ENCODE peak calls at places on chromosomes 16 and 17, in ten cellular contexts. One of them, this sample, is unnamed.

GRCh38 chr16:84884311-84885023 is 64.7 kb downstream of the CRISPLD2 start:
- DNase-seq in WTC11: peak; percentile 41
- DNase-seq in lung: no peak
- DNase-seq in activated gamma-delta T cell treated with Interleukin-2 at 50 U/mL for 16 hours: no peak
- DNase-seq in left colon: no peak
- DNase-seq in anterior cingulate cortex: no peak
- DNase-seq in hepatic stellate cell: no peak
- DNase-seq in NCI-H187: no peak
- DNase-seq in activated CD4-positive, CD25-positive, alpha-beta regulatory T cell: no peak
- DNase-seq in H54: no peak
- DNase-seq in this sample: peak; percentile 41

GRCh38 chr17:601462-602303 is 113.0 kb downstream of the VPS53 start:
- DNase-seq in hepatic stellate cell: peak; percentile 32
- DNase-seq in lung: no peak
- DNase-seq in left colon: peak; percentile 19
- DNase-seq in activated CD4-positive, CD25-positive, alpha-beta regulatory T cell: no peak
- DNase-seq in WTC11: no peak
- DNase-seq in anterior cingulate cortex: no peak
- DNase-seq in H54: no peak
- DNase-seq in activated gamma-delta T cell treated with Interleukin-2 at 50 U/mL for 16 hours: no peak
- DNase-seq in NCI-H187: no peak
- DNase-seq in this sample: no peak

GRCh38 chr16:8730335-8730915 is 56.0 kb downstream of the ABAT start:
- DNase-seq in NCI-H187: no peak
- DNase-seq in H54: no peak
- DNase-seq in left colon: no peak
- DNase-seq in activated gamma-delta T cell treated with Interleukin-2 at 50 U/mL for 16 hours: no peak
- DNase-seq in activated CD4-positive, CD25-positive, alpha-beta regulatory T cell: no peak
- DNase-seq in anterior cingulate cortex: no peak
- DNase-seq in lung: no peak
- DNase-seq in hepatic stellate cell: no peak
- DNase-seq in WTC11: no peak
- DNase-seq in this sample: no peak

GRCh38 chr17:55444471-55445441 is 23.1 kb upstream of the MMD start:
- DNase-seq in lung: no peak
- DNase-seq in H54: no peak
- DNase-seq in activated CD4-positive, CD25-positive, alpha-beta regulatory T cell: no peak
- DNase-seq in hepatic stellate cell: peak; percentile 40
- DNase-seq in anterior cingulate cortex: no peak
- DNase-seq in activated gamma-delta T cell treated with Interleukin-2 at 50 U/mL for 16 hours: no peak
- DNase-seq in left colon: no peak
- DNase-seq in NCI-H187: no peak
- DNase-seq in WTC11: no peak
- DNase-seq in this sample: no peak

GRCh38 chr16:85914423-85914794 is 15.4 kb downstream of the IRF8 start:
- DNase-seq in anterior cingulate cortex: no peak
- DNase-seq in left colon: no peak
- DNase-seq in lung: no peak
- DNase-seq in WTC11: no peak
- DNase-seq in activated CD4-positive, CD25-positive, alpha-beta regulatory T cell: no peak
- DNase-seq in activated gamma-delta T cell treated with Interleukin-2 at 50 U/mL for 16 hours: no peak
- DNase-seq in H54: no peak
- DNase-seq in hepatic stellate cell: no peak
- DNase-seq in NCI-H187: no peak
- DNase-seq in this sample: no peak

GRCh38 chr17:30961213-30962188 is 9.3 kb upstream of the RNF135 start:
- DNase-seq in H54: no peak
- DNase-seq in anterior cingulate cortex: no peak
- DNase-seq in NCI-H187: no peak
- DNase-seq in activated gamma-delta T cell treated with Interleukin-2 at 50 U/mL for 16 hours: no peak
- DNase-seq in activated CD4-positive, CD25-positive, alpha-beta regulatory T cell: no peak
- DNase-seq in left colon: no peak
- DNase-seq in hepatic stellate cell: no peak
- DNase-seq in lung: no peak
- DNase-seq in WTC11: no peak
- DNase-seq in this sample: no peak

GRCh38 chr17:77320046-77320445 is 179.3 kb downstream of the SEC14L1 start:
- DNase-seq in H54: no peak
- DNase-seq in left colon: peak; percentile 33
- DNase-seq in WTC11: peak; percentile 6
- DNase-seq in anterior cingulate cortex: no peak
- DNase-seq in NCI-H187: no peak
- DNase-seq in hepatic stellate cell: no peak
- DNase-seq in lung: no peak
- DNase-seq in activated gamma-delta T cell treated with Interleukin-2 at 50 U/mL for 16 hours: no peak
- DNase-seq in activated CD4-positive, CD25-positive, alpha-beta regulatory T cell: no peak
- DNase-seq in this sample: no peak

GRCh38 chr17:7060165-7060890 is 16.4 kb upstream of the SLC16A11 start:
- DNase-seq in anterior cingulate cortex: no peak
- DNase-seq in activated CD4-positive, CD25-positive, alpha-beta regulatory T cell: no peak
- DNase-seq in left colon: no peak
- DNase-seq in H54: peak; percentile 76
- DNase-seq in WTC11: no peak
- DNase-seq in lung: no peak
- DNase-seq in hepatic stellate cell: no peak
- DNase-seq in NCI-H187: no peak
- DNase-seq in activated gamma-delta T cell treated with Interleukin-2 at 50 U/mL for 16 hours: no peak
- DNase-seq in this sample: no peak

GRCh38 chr16:84893849-84894599 is 74.2 kb downstream of the CRISPLD2 start:
- DNase-seq in hepatic stellate cell: no peak
- DNase-seq in lung: no peak
- DNase-seq in activated gamma-delta T cell treated with Interleukin-2 at 50 U/mL for 16 hours: no peak
- DNase-seq in left colon: no peak
- DNase-seq in H54: no peak
- DNase-seq in anterior cingulate cortex: no peak
- DNase-seq in WTC11: no peak
- DNase-seq in activated CD4-positive, CD25-positive, alpha-beta regulatory T cell: no peak
- DNase-seq in NCI-H187: no peak
- DNase-seq in this sample: no peak

GRCh38 chr17:34720760-34721159 is 141.4 kb downstream of the TMEM132E start:
- DNase-seq in activated CD4-positive, CD25-positive, alpha-beta regulatory T cell: no peak
- DNase-seq in anterior cingulate cortex: no peak
- DNase-seq in H54: peak; percentile 43
- DNase-seq in NCI-H187: no peak
- DNase-seq in lung: no peak
- DNase-seq in WTC11: no peak
- DNase-seq in hepatic stellate cell: no peak
- DNase-seq in activated gamma-delta T cell treated with Interleukin-2 at 50 U/mL for 16 hours: no peak
- DNase-seq in left colon: no peak
- DNase-seq in this sample: no peak

GRCh38 chr16:30377812-30378235 is 3.2 kb downstream of the MYL11 start:
- DNase-seq in WTC11: peak; percentile 89
- DNase-seq in NCI-H187: peak; percentile 39
- DNase-seq in lung: peak; percentile 96
- DNase-seq in anterior cingulate cortex: peak; percentile 86
- DNase-seq in left colon: peak; percentile 95
- DNase-seq in activated gamma-delta T cell treated with Interleukin-2 at 50 U/mL for 16 hours: peak; percentile 89
- DNase-seq in H54: peak; percentile 72
- DNase-seq in activated CD4-positive, CD25-positive, alpha-beta regulatory T cell: peak; percentile 82
- DNase-seq in hepatic stellate cell: peak; percentile 82
- DNase-seq in this sample: peak; percentile 87

GRCh38 chr17:44587339-44587738 is 30.1 kb downstream of the FZD2 start:
- DNase-seq in anterior cingulate cortex: no peak
- DNase-seq in WTC11: no peak
- DNase-seq in H54: peak; percentile 93
- DNase-seq in activated gamma-delta T cell treated with Interleukin-2 at 50 U/mL for 16 hours: no peak
- DNase-seq in left colon: no peak
- DNase-seq in NCI-H187: no peak
- DNase-seq in activated CD4-positive, CD25-positive, alpha-beta regulatory T cell: no peak
- DNase-seq in hepatic stellate cell: peak; percentile 90
- DNase-seq in lung: peak; percentile 57
- DNase-seq in this sample: no peak

GRCh38 chr17:63819131-63819530 is 8.1 kb upstream of the PSMC5 start:
- DNase-seq in H54: no peak
- DNase-seq in hepatic stellate cell: no peak
- DNase-seq in NCI-H187: no peak
- DNase-seq in activated gamma-delta T cell treated with Interleukin-2 at 50 U/mL for 16 hours: no peak
- DNase-seq in left colon: no peak
- DNase-seq in WTC11: no peak
- DNase-seq in anterior cingulate cortex: no peak
- DNase-seq in lung: no peak
- DNase-seq in activated CD4-positive, CD25-positive, alpha-beta regulatory T cell: no peak
- DNase-seq in this sample: no peak

GRCh38 chr16:48132696-48133095 is 23.1 kb downstream of the ABCC12 start:
- DNase-seq in activated CD4-positive, CD25-positive, alpha-beta regulatory T cell: no peak
- DNase-seq in WTC11: no peak
- DNase-seq in lung: no peak
- DNase-seq in activated gamma-delta T cell treated with Interleukin-2 at 50 U/mL for 16 hours: no peak
- DNase-seq in left colon: no peak
- DNase-seq in hepatic stellate cell: no peak
- DNase-seq in NCI-H187: no peak
- DNase-seq in anterior cingulate cortex: no peak
- DNase-seq in H54: no peak
- DNase-seq in this sample: no peak

GRCh38 chr16:86594712-86595111 is 16.4 kb downstream of the FOXL1 start:
- DNase-seq in activated gamma-delta T cell treated with Interleukin-2 at 50 U/mL for 16 hours: no peak
- DNase-seq in lung: no peak
- DNase-seq in left colon: no peak
- DNase-seq in NCI-H187: no peak
- DNase-seq in anterior cingulate cortex: no peak
- DNase-seq in WTC11: no peak
- DNase-seq in activated CD4-positive, CD25-positive, alpha-beta regulatory T cell: no peak
- DNase-seq in H54: no peak
- DNase-seq in hepatic stellate cell: no peak
- DNase-seq in this sample: no peak

GRCh38 chr17:70139449-70139993 is 29.8 kb upstream of the KCNJ2 start:
- DNase-seq in anterior cingulate cortex: no peak
- DNase-seq in WTC11: no peak
- DNase-seq in hepatic stellate cell: no peak
- DNase-seq in NCI-H187: no peak
- DNase-seq in left colon: no peak
- DNase-seq in lung: no peak
- DNase-seq in activated CD4-positive, CD25-positive, alpha-beta regulatory T cell: no peak
- DNase-seq in H54: no peak
- DNase-seq in activated gamma-delta T cell treated with Interleukin-2 at 50 U/mL for 16 hours: no peak
- DNase-seq in this sample: no peak

GRCh38 chr16:68355447-68356248 is 44.8 kb downstream of the PRMT7 start:
- DNase-seq in anterior cingulate cortex: no peak
- DNase-seq in WTC11: peak; percentile 61
- DNase-seq in left colon: no peak
- DNase-seq in NCI-H187: no peak
- DNase-seq in activated CD4-positive, CD25-positive, alpha-beta regulatory T cell: no peak
- DNase-seq in lung: no peak
- DNase-seq in H54: no peak
- DNase-seq in activated gamma-delta T cell treated with Interleukin-2 at 50 U/mL for 16 hours: no peak
- DNase-seq in hepatic stellate cell: no peak
- DNase-seq in this sample: no peak

GRCh38 chr17:8382052-8382879 is 727 bp downstream of the RPL26 start:
- DNase-seq in lung: no peak
- DNase-seq in NCI-H187: no peak
- DNase-seq in activated gamma-delta T cell treated with Interleukin-2 at 50 U/mL for 16 hours: no peak
- DNase-seq in H54: no peak
- DNase-seq in activated CD4-positive, CD25-positive, alpha-beta regulatory T cell: no peak
- DNase-seq in WTC11: no peak
- DNase-seq in hepatic stellate cell: no peak
- DNase-seq in left colon: no peak
- DNase-seq in anterior cingulate cortex: no peak
- DNase-seq in this sample: no peak

GRCh38 chr16:12025926-12026325 is 49.4 kb downstream of the SNX29 start:
- DNase-seq in lung: no peak
- DNase-seq in WTC11: no peak
- DNase-seq in H54: no peak
- DNase-seq in activated CD4-positive, CD25-positive, alpha-beta regulatory T cell: no peak
- DNase-seq in anterior cingulate cortex: no peak
- DNase-seq in left colon: no peak
- DNase-seq in hepatic stellate cell: no peak
- DNase-seq in NCI-H187: no peak
- DNase-seq in activated gamma-delta T cell treated with Interleukin-2 at 50 U/mL for 16 hours: no peak
- DNase-seq in this sample: no peak

GRCh38 chr16:10979717-10980601 is 35.6 kb downstream of the CLEC16A start:
- DNase-seq in H54: no peak
- DNase-seq in activated gamma-delta T cell treated with Interleukin-2 at 50 U/mL for 16 hours: no peak
- DNase-seq in activated CD4-positive, CD25-positive, alpha-beta regulatory T cell: no peak
- DNase-seq in WTC11: peak; percentile 34
- DNase-seq in hepatic stellate cell: no peak
- DNase-seq in lung: peak; percentile 64
- DNase-seq in NCI-H187: no peak
- DNase-seq in left colon: no peak
- DNase-seq in anterior cingulate cortex: peak; percentile 67
- DNase-seq in this sample: no peak

GRCh38 chr16:76955629-76956028 is 235.4 kb upstream of the MON1B start:
- DNase-seq in activated CD4-positive, CD25-positive, alpha-beta regulatory T cell: no peak
- DNase-seq in H54: no peak
- DNase-seq in hepatic stellate cell: no peak
- DNase-seq in WTC11: no peak
- DNase-seq in left colon: no peak
- DNase-seq in lung: no peak
- DNase-seq in activated gamma-delta T cell treated with Interleukin-2 at 50 U/mL for 16 hours: no peak
- DNase-seq in anterior cingulate cortex: no peak
- DNase-seq in NCI-H187: no peak
- DNase-seq in this sample: no peak

GRCh38 chr17:37137070-37137610 is 188.4 kb downstream of the AATF start:
- DNase-seq in WTC11: no peak
- DNase-seq in NCI-H187: no peak
- DNase-seq in left colon: no peak
- DNase-seq in anterior cingulate cortex: no peak
- DNase-seq in H54: no peak
- DNase-seq in lung: no peak
- DNase-seq in activated CD4-positive, CD25-positive, alpha-beta regulatory T cell: no peak
- DNase-seq in activated gamma-delta T cell treated with Interleukin-2 at 50 U/mL for 16 hours: no peak
- DNase-seq in hepatic stellate cell: no peak
- DNase-seq in this sample: no peak

GRCh38 chr17:79118924-79119323 is 44.3 kb downstream of the ENGASE start:
- DNase-seq in left colon: no peak
- DNase-seq in hepatic stellate cell: no peak
- DNase-seq in anterior cingulate cortex: no peak
- DNase-seq in NCI-H187: no peak
- DNase-seq in activated CD4-positive, CD25-positive, alpha-beta regulatory T cell: no peak
- DNase-seq in H54: no peak
- DNase-seq in WTC11: no peak
- DNase-seq in activated gamma-delta T cell treated with Interleukin-2 at 50 U/mL for 16 hours: no peak
- DNase-seq in lung: no peak
- DNase-seq in this sample: no peak